ENCODE peak calls at places on chromosomes 12 and 14, in ten cellular contexts. One of them, this sample, is unnamed.
A peak's percentile ranks its signal among the peaks of the same experiment; 100 is the strongest.

GRCh38 chr12:127628655-127629054 is 638.3 kb upstream of the TMEM132C start:
- DNase-seq in SK-N-SH: no peak
- DNase-seq in H1: no peak
- DNase-seq in HCT116: no peak
- DNase-seq in K562: no peak
- DNase-seq in GM12878: no peak
- DNase-seq in WTC11: no peak
- DNase-seq in HepG2: no peak
- DNase-seq in endothelial cell of umbilical vein: no peak
- DNase-seq in NB4: no peak
- DNase-seq in this sample: no peak

GRCh38 chr12:131380961-131381705 is 329.8 kb upstream of the SFSWAP start:
- DNase-seq in WTC11: no peak
- DNase-seq in GM12878: no peak
- DNase-seq in K562: no peak
- DNase-seq in endothelial cell of umbilical vein: no peak
- DNase-seq in SK-N-SH: peak; percentile 42
- DNase-seq in HCT116: no peak
- DNase-seq in NB4: no peak
- DNase-seq in H1: no peak
- DNase-seq in HepG2: no peak
- DNase-seq in this sample: no peak

GRCh38 chr12:59651230-59651920 is 55.5 kb downstream of the SLC16A7 start:
- DNase-seq in endothelial cell of umbilical vein: peak; percentile 51
- DNase-seq in HepG2: peak; percentile 9
- DNase-seq in SK-N-SH: no peak
- DNase-seq in H1: no peak
- DNase-seq in HCT116: no peak
- DNase-seq in K562: no peak
- DNase-seq in GM12878: no peak
- DNase-seq in WTC11: no peak
- DNase-seq in NB4: no peak
- DNase-seq in this sample: no peak

GRCh38 chr14:28766505-28767238 is at the start of gene FOXG1:
- DNase-seq in WTC11: peak; percentile 64
- DNase-seq in GM12878: no peak
- DNase-seq in endothelial cell of umbilical vein: no peak
- DNase-seq in HCT116: no peak
- DNase-seq in K562: peak; percentile 79
- DNase-seq in SK-N-SH: peak; percentile 46
- DNase-seq in NB4: no peak
- DNase-seq in HepG2: no peak
- DNase-seq in H1: no peak
- DNase-seq in this sample: peak; percentile 25

GRCh38 chr12:43653917-43654316 is 101.9 kb upstream of the ADAMTS20 start:
- DNase-seq in HCT116: no peak
- DNase-seq in K562: no peak
- DNase-seq in HepG2: no peak
- DNase-seq in H1: no peak
- DNase-seq in WTC11: no peak
- DNase-seq in GM12878: no peak
- DNase-seq in SK-N-SH: peak; percentile 28
- DNase-seq in NB4: no peak
- DNase-seq in endothelial cell of umbilical vein: no peak
- DNase-seq in this sample: no peak

GRCh38 chr12:82412246-82412645 is 53.9 kb downstream of the METTL25 start:
- DNase-seq in GM12878: no peak
- DNase-seq in WTC11: no peak
- DNase-seq in HCT116: no peak
- DNase-seq in NB4: peak; percentile 8
- DNase-seq in SK-N-SH: no peak
- DNase-seq in HepG2: no peak
- DNase-seq in K562: no peak
- DNase-seq in endothelial cell of umbilical vein: no peak
- DNase-seq in H1: no peak
- DNase-seq in this sample: no peak

GRCh38 chr14:74249433-74250375 is 10.5 kb downstream of the VSX2 start:
- DNase-seq in H1: no peak
- DNase-seq in SK-N-SH: no peak
- DNase-seq in HepG2: peak; percentile 81
- DNase-seq in NB4: no peak
- DNase-seq in GM12878: no peak
- DNase-seq in endothelial cell of umbilical vein: no peak
- DNase-seq in HCT116: no peak
- DNase-seq in WTC11: no peak
- DNase-seq in K562: no peak
- DNase-seq in this sample: peak; percentile 34

GRCh38 chr14:100283984-100284881 is 22.0 kb downstream of the SLC25A29 start:
- DNase-seq in NB4: no peak
- DNase-seq in HepG2: no peak
- DNase-seq in H1: no peak
- DNase-seq in HCT116: no peak
- DNase-seq in K562: no peak
- DNase-seq in WTC11: no peak
- DNase-seq in SK-N-SH: peak; percentile 34
- DNase-seq in GM12878: no peak
- DNase-seq in endothelial cell of umbilical vein: no peak
- DNase-seq in this sample: no peak

GRCh38 chr14:55568618-55569017 is 11.4 kb upstream of the KTN1 start:
- DNase-seq in NB4: no peak
- DNase-seq in GM12878: no peak
- DNase-seq in H1: no peak
- DNase-seq in WTC11: no peak
- DNase-seq in endothelial cell of umbilical vein: no peak
- DNase-seq in K562: no peak
- DNase-seq in HCT116: no peak
- DNase-seq in HepG2: peak; percentile 11
- DNase-seq in SK-N-SH: no peak
- DNase-seq in this sample: no peak

GRCh38 chr12:17971850-17972249 is 118.1 kb downstream of the RERGL start:
- DNase-seq in SK-N-SH: no peak
- DNase-seq in K562: no peak
- DNase-seq in HepG2: no peak
- DNase-seq in HCT116: no peak
- DNase-seq in NB4: no peak
- DNase-seq in H1: no peak
- DNase-seq in GM12878: no peak
- DNase-seq in WTC11: no peak
- DNase-seq in endothelial cell of umbilical vein: no peak
- DNase-seq in this sample: no peak

GRCh38 chr12:118979763-118980406 is 1.5 kb upstream of the SRRM4 start:
- DNase-seq in H1: peak; percentile 39
- DNase-seq in SK-N-SH: peak; percentile 73
- DNase-seq in NB4: peak; percentile 79
- DNase-seq in HepG2: peak; percentile 56
- DNase-seq in WTC11: peak; percentile 77
- DNase-seq in HCT116: peak; percentile 42
- DNase-seq in endothelial cell of umbilical vein: peak; percentile 29
- DNase-seq in GM12878: no peak
- DNase-seq in K562: peak; percentile 76
- DNase-seq in this sample: peak; percentile 80

GRCh38 chr14:70882771-70883492 is 24.3 kb upstream of the PCNX1 start:
- DNase-seq in HepG2: no peak
- DNase-seq in endothelial cell of umbilical vein: peak; percentile 70
- DNase-seq in SK-N-SH: no peak
- DNase-seq in NB4: peak; percentile 96
- DNase-seq in GM12878: peak; percentile 54
- DNase-seq in HCT116: no peak
- DNase-seq in WTC11: no peak
- DNase-seq in H1: no peak
- DNase-seq in K562: peak; percentile 6
- DNase-seq in this sample: no peak

GRCh38 chr14:70796551-70796950 is 12.8 kb downstream of the MAP3K9 start:
- DNase-seq in NB4: no peak
- DNase-seq in HCT116: no peak
- DNase-seq in endothelial cell of umbilical vein: no peak
- DNase-seq in K562: no peak
- DNase-seq in H1: no peak
- DNase-seq in HepG2: no peak
- DNase-seq in WTC11: no peak
- DNase-seq in GM12878: no peak
- DNase-seq in SK-N-SH: no peak
- DNase-seq in this sample: no peak

GRCh38 chr12:110528277-110528839 is 26.2 kb downstream of the RAD9B start:
- DNase-seq in HCT116: no peak
- DNase-seq in HepG2: no peak
- DNase-seq in NB4: no peak
- DNase-seq in endothelial cell of umbilical vein: no peak
- DNase-seq in WTC11: no peak
- DNase-seq in SK-N-SH: no peak
- DNase-seq in K562: no peak
- DNase-seq in H1: no peak
- DNase-seq in GM12878: no peak
- DNase-seq in this sample: no peak

GRCh38 chr12:49188205-49188915 is 520 bp downstream of the TUBA1A start:
- DNase-seq in HepG2: peak; percentile 11
- DNase-seq in GM12878: no peak
- DNase-seq in H1: no peak
- DNase-seq in SK-N-SH: peak; percentile 58
- DNase-seq in WTC11: peak; percentile 63
- DNase-seq in K562: peak; percentile 80
- DNase-seq in endothelial cell of umbilical vein: peak; percentile 65
- DNase-seq in HCT116: peak; percentile 56
- DNase-seq in NB4: peak; percentile 76
- DNase-seq in this sample: peak; percentile 64

DNA sequence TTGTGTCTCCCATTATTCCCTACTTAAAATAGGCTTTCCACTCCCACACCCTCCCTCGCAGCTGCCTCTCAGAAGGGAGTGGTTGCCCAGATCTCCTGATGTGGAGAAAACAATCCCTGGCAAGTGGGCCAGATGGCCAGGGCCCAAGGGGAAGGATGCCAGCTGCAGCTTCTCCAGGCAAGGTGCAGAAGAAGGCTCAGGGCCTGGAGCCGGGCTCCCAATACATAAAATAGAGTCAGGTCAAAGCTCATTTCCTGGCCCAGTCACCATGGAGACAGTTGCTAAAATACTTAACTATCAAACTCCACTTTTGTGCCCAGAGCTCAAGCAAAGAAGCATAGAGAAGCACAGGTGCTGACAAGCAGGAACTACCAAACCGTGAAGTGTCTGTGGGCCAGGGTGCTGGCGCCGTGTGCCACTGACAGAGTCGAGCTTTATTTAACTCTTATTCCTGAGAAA is 45.7 kb upstream of the ITPR2 start:
- DNase-seq in GM12878: no peak
- DNase-seq in endothelial cell of umbilical vein: peak; percentile 93
- DNase-seq in K562: no peak
- DNase-seq in HCT116: no peak
- DNase-seq in SK-N-SH: peak; percentile 22
- DNase-seq in H1: no peak
- DNase-seq in NB4: no peak
- DNase-seq in WTC11: no peak
- DNase-seq in HepG2: no peak
- DNase-seq in this sample: no peak
- TF ChIP-seq MAX in GM12878: no peak
- TF ChIP-seq MAX in endothelial cell of umbilical vein: no peak
- TF ChIP-seq MAX in K562: no peak
- TF ChIP-seq MAX in HCT116: no peak
- TF ChIP-seq MAX in SK-N-SH: no peak
- TF ChIP-seq MAX in H1: no peak
- TF ChIP-seq MAX in NB4: no peak
- TF ChIP-seq MAX in WTC11: no peak
- TF ChIP-seq MAX in HepG2: no peak
- TF ChIP-seq MAX in this sample: no peak

GRCh38 chr12:74541074-74541473 is 3.4 kb downstream of the ATXN7L3B start:
- DNase-seq in NB4: no peak
- DNase-seq in GM12878: no peak
- DNase-seq in K562: no peak
- DNase-seq in HCT116: no peak
- DNase-seq in HepG2: no peak
- DNase-seq in WTC11: peak; percentile 25
- DNase-seq in endothelial cell of umbilical vein: no peak
- DNase-seq in H1: no peak
- DNase-seq in SK-N-SH: no peak
- DNase-seq in this sample: no peak
- TF ChIP-seq MAX in NB4: no peak
- TF ChIP-seq MAX in GM12878: no peak
- TF ChIP-seq MAX in K562: no peak
- TF ChIP-seq MAX in HCT116: no peak
- TF ChIP-seq MAX in HepG2: no peak
- TF ChIP-seq MAX in WTC11: no peak
- TF ChIP-seq MAX in endothelial cell of umbilical vein: no peak
- TF ChIP-seq MAX in H1: peak; percentile 14
- TF ChIP-seq MAX in SK-N-SH: no peak
- TF ChIP-seq MAX in this sample: no peak

DNA sequence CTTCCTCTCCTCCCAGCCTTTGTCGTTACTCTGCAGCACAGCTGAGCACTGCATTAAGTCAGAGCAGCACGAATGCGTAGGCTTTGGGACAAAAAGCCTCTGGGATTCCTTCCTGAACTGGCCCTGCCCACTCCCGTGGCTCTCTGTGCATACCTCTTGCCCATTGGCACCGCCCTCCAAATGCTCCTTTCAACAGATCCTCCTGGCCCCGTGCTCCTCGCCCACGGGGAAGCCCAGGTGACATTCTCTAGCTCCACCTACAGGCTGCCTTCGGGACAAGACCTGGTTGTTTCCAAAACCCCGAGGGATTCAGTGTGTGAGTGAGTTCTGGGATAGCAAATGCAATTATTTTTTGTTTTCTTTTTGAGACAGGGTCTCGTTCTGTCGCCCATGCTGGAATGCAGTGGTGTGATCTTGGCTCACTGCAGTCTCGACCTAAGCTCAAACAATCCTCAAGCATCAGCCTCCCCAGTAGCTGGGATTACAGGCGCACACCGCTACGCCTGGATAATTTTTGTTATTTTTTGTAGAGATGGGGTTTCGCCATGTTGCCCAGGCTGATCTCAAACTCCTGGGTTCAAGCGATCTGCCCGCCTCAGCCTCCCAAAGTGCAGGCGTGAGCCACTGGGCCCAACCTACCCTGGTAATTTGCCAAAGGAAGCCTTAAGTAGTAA is 17.9 kb upstream of the TDRD9 start:
- DNase-seq in WTC11: peak; percentile 88
- DNase-seq in SK-N-SH: peak; percentile 83
- DNase-seq in NB4: peak; percentile 62
- DNase-seq in K562: peak; percentile 58
- DNase-seq in HepG2: peak; percentile 84
- DNase-seq in endothelial cell of umbilical vein: peak; percentile 75
- DNase-seq in GM12878: peak; percentile 9
- DNase-seq in H1: peak; percentile 76
- DNase-seq in HCT116: peak; percentile 86
- DNase-seq in this sample: peak; percentile 89
- TF ChIP-seq MAX in WTC11: peak; percentile 32
- TF ChIP-seq MAX in SK-N-SH: no peak
- TF ChIP-seq MAX in NB4: no peak
- TF ChIP-seq MAX in K562: no peak
- TF ChIP-seq MAX in HepG2: no peak
- TF ChIP-seq MAX in endothelial cell of umbilical vein: no peak
- TF ChIP-seq MAX in GM12878: no peak
- TF ChIP-seq MAX in H1: peak; percentile 59
- TF ChIP-seq MAX in HCT116: peak; percentile 58
- TF ChIP-seq MAX in this sample: peak; percentile 38

DNA sequence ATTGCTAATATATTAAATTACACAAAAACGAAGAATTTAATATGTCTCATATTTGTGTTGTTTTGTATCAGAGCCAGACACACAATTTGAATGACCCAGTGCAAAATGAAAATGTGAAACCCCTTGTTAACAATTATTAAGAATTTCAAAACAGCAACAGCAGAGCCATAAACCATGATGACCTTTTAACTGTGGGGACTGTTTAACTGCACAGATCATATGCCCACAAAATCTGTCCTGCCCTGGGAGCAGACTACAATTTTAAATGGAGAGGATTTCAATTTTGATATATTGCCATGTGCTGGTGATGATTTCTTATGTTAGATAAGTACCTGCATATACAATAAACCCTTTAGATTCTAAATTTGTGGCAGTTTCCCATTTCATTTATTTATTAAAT is 455.5 kb upstream of the MGAT4C start:
- DNase-seq in HepG2: no peak
- DNase-seq in HCT116: no peak
- DNase-seq in GM12878: no peak
- DNase-seq in H1: no peak
- DNase-seq in SK-N-SH: no peak
- DNase-seq in WTC11: no peak
- DNase-seq in endothelial cell of umbilical vein: peak; percentile 12
- DNase-seq in NB4: no peak
- DNase-seq in K562: no peak
- DNase-seq in this sample: no peak
- TF ChIP-seq MAX in HepG2: no peak
- TF ChIP-seq MAX in HCT116: no peak
- TF ChIP-seq MAX in GM12878: no peak
- TF ChIP-seq MAX in H1: no peak
- TF ChIP-seq MAX in SK-N-SH: no peak
- TF ChIP-seq MAX in WTC11: no peak
- TF ChIP-seq MAX in endothelial cell of umbilical vein: no peak
- TF ChIP-seq MAX in NB4: no peak
- TF ChIP-seq MAX in K562: no peak
- TF ChIP-seq MAX in this sample: no peak

This sample was measured in A549.